ENCODE peak calls at places on chromosome 14, in nine cellular contexts. F, Y, J, X, K, H, O, N and W are unnamed samples. For H3K4me1, the result is how much of the 10 kb centered on the place peaks cover.

GRCh38 chr14:39015360-39015961 is 87.6 kb downstream of the SEC23A start:
- DNase-seq in X (peak), F (no peak), N (no peak), O (no peak), Y (peak), K (no peak), H (peak), J (peak), W (no peak)

GRCh38 chr14:91170504-91171121 is 56.7 kb downstream of the DGLUCY start:
- DNase-seq in Y (no peak), J (peak), N (no peak), K (no peak), H (no peak), F (no peak), X (no peak), O (no peak), W (no peak)

GRCh38 chr14:81169711-81170103 is 51.1 kb downstream of the GTF2A1 start:
- DNase-seq in Y (no peak), X (no peak), H (no peak), O (peak), N (peak), J (peak), F (peak), K (no peak), W (peak)

GRCh38 chr14:97177016-97177415 is 379.8 kb downstream of the VRK1 start:
- DNase-seq in O (no peak), Y (peak), X (peak), N (no peak), K (peak), J (no peak), F (no peak), H (peak), W (no peak)

GRCh38 chr14:57247283-57247682 is 21.4 kb downstream of the EXOC5 start:
- DNase-seq in Y (no peak), F (no peak), J (no peak), H (no peak), K (no peak), O (no peak), N (no peak), X (no peak), W (peak)

GRCh38 chr14:100698719-100699448 is 27.8 kb upstream of the DLK1 start:
- DNase-seq in X (no peak), O (no peak), N (no peak), F (no peak), J (no peak), K (no peak), H (no peak), Y (no peak), W (no peak)

GRCh38 chr14:80188571-80188970 is 22.7 kb downstream of the DIO2 start:
- DNase-seq in N (no peak), J (no peak), O (no peak), Y (no peak), K (no peak), H (no peak), X (no peak), F (no peak), W (no peak)

GRCh38 chr14:61678966-61679365 is 16.3 kb upstream of the HIF1A start:
- DNase-seq in F (no peak), K (no peak), X (no peak), H (no peak), Y (no peak), J (no peak), N (no peak), O (no peak), W (no peak)

GRCh38 chr14:44135972-44136371 is 371.1 kb downstream of the FSCB start:
- DNase-seq in J (no peak), Y (no peak), K (no peak), H (no peak), O (no peak), X (no peak), N (no peak), F (no peak), W (no peak)

GRCh38 chr14:63178912-63179311 is 25.3 kb upstream of the RHOJ start:
- DNase-seq in K (no peak), X (no peak), H (no peak), J (peak), F (no peak), O (no peak), Y (no peak), N (peak), W (no peak)

GRCh38 chr14:69879175-69880047 is at the start of gene SMOC1:
- DNase-seq in N (no peak), J (peak), Y (no peak), F (no peak), H (no peak), K (no peak), O (peak), X (peak), W (no peak)

GRCh38 chr14:49970474-49971147 is 77.7 kb downstream of the ARF6 start:
- DNase-seq in O (no peak), N (no peak), H (no peak), X (no peak), F (no peak), J (peak), K (no peak), Y (no peak), W (no peak)

GRCh38 chr14:65879218-65880009 is 466.9 kb downstream of the FUT8 start:
- DNase-seq in F (no peak), K (no peak), X (peak), Y (no peak), H (peak), N (peak), J (peak), O (no peak), W (no peak)

GRCh38 chr14:101394374-101394773 is 166.9 kb upstream of the DIO3 start:
- DNase-seq in F (no peak), X (no peak), Y (no peak), K (no peak), H (no peak), O (no peak), N (no peak), J (no peak), W (no peak)

GRCh38 chr14:81447018-81447770 is 47.1 kb upstream of the STON2 start:
- DNase-seq in X (no peak), K (no peak), F (no peak), H (no peak), O (no peak), Y (no peak), N (no peak), J (no peak), W (no peak)

GRCh38 chr14:90569606-90570462 is 173.0 kb downstream of the CALM1 start:
- DNase-seq in Y (no peak), N (no peak), H (no peak), F (no peak), X (no peak), O (peak), J (no peak), K (no peak), W (no peak)

GRCh38 chr14:58535084-58535483 is 102.7 kb upstream of the DACT1 start:
- DNase-seq in J (peak), N (no peak), O (no peak), Y (no peak), F (no peak), K (no peak), H (no peak), X (no peak), W (peak)

GRCh38 chr14:94827711-94828505 is 58.0 kb upstream of the GSC start:
- DNase-seq in H (no peak), O (no peak), J (no peak), F (no peak), K (no peak), X (no peak), N (no peak), Y (no peak), W (no peak)

GRCh38 chr14:68978550-68978911 is 571 bp downstream of the ACTN1 start:
- DNase-seq in F (peak), K (no peak), O (peak), H (no peak), X (no peak), N (peak), Y (peak), J (no peak), W (no peak)

GRCh38 chr14:98960617-98961013 is 311.4 kb downstream of the BCL11B start:
- DNase-seq in F (no peak), J (no peak), N (no peak), H (no peak), O (no peak), K (no peak), X (no peak), Y (no peak), W (no peak)

GRCh38 chr14:77979666-77980351 is 179.9 kb downstream of the ADCK1 start:
- DNase-seq in O (no peak), Y (no peak), K (no peak), N (no peak), H (no peak), X (peak), F (no peak), J (no peak), W (peak)

GRCh38 chr14:53943751-53944083 is 12.9 kb downstream of the BMP4 start:
- DNase-seq in F (no peak), K (no peak), O (no peak), X (no peak), J (no peak), Y (no peak), N (no peak), H (no peak), W (no peak)

GRCh38 chr14:57209561-57209960 is 59.1 kb downstream of the EXOC5 start:
- DNase-seq in N (no peak), Y (no peak), O (no peak), J (peak), F (no peak), X (peak), K (no peak), H (no peak), W (no peak)

GRCh38 chr14:69313176-69313575 is 53.2 kb downstream of the GALNT16 start:
- DNase-seq in J (no peak), O (peak), Y (no peak), K (no peak), H (no peak), N (no peak), F (no peak), X (no peak), W (no peak)

GRCh38 chr14:52155656-52156213 is 86.9 kb upstream of the NID2 start:
- DNase-seq in H (no peak), X (no peak), Y (no peak), F (no peak), O (no peak), N (no peak), J (no peak), K (no peak), W (no peak)

GRCh38 chr14:101813833-101814232 is 52.3 kb downstream of the PPP2R5C start:
- DNase-seq in H (no peak), X (no peak), N (no peak), Y (no peak), J (no peak), K (no peak), F (no peak), O (no peak), W (no peak)

GRCh38 chr14:95062946-95063345 is 94.4 kb downstream of the DICER1 start:
- DNase-seq in Y (no peak), N (no peak), J (no peak), O (no peak), H (no peak), F (no peak), X (no peak), K (no peak), W (no peak)

GRCh38 chr14:91385227-91385626 is 32.4 kb downstream of the CCDC88C start:
- DNase-seq in H (no peak), K (no peak), X (no peak), F (no peak), N (no peak), O (no peak), J (no peak), Y (no peak), W (no peak)

GRCh38 chr14:44846232-44846824 is 115.4 kb downstream of the KLHL28 start:
- DNase-seq in K (no peak), J (peak), F (no peak), N (no peak), X (peak), Y (peak), H (peak), O (no peak), W (peak)

DNA sequence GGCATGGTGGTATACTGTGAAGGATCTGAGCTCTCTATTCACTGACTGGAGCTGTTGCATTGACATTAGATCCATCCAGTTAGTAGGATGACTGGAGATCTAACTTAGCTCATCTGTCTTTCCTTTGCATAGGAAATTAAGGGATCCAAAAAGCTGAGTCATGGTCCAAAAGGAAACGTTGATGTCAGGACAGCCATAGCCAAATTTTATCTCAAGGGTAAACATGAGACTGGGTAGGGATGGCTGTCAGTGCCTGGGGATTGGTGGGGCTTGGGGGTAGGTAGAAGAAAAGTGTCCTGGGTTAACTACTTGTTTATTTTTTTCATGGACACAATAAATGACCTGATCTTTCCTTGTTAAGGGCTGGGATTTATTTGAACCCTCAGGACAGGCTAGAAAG is 4.6 kb downstream of the FAM177A1 start:
- DNase-seq in J (peak), F (no peak), O (no peak), Y (no peak), H (no peak), N (no peak), X (peak), K (no peak), W (peak)
- H3K27ac ChIP-seq in J (peak), F (peak), O (no peak), Y (no peak), H (no peak), N (no peak), X (peak), K (no peak), W (no peak)

DNA sequence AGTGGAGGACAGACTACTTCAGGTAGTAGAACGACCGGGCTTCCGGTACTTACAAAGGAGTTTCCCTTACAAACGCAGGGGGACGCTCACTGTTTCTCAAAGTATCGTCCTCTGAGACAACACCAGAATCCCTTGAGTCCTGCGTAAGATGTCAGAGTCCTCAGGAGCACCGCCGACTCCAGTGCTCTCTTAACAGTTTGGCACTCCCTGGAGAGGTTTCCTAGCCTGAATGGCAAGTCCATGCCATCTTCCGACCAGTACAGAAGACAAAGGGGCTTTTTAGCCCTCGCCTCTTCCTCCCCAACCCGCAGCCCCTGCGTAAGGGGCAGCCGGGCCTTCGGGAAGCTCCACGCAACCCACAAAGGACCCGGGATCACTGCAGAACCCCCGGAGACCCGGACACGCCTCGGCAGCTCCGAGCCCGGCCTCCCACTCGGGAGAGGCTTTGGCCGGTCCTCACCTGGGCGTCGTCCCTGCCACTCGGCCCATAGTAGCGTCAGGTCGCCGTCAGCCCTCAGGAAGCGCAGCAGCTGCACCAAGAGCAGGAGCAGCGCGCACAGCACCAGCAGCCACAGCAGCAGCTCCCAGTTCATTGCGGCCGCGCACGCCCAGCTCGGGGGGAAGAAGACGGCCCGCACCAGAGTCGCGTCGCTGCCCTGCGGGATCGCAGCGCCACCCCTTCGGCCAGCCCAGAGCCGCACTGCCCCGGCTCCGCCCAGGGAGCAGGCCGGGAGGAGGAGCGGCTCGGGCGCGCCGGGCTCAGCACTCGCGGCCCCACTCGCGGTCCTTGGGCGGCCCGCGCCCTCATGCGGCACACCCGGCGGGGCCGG is at the start of gene DHRS7:
- DNase-seq in F (peak), H (peak), K (peak), X (peak), J (peak), O (peak), Y (peak), N (peak), W (peak)
- H3K4me1 ChIP-seq in F (under half), H (under half), K (under half), X (under half), J (under half), O (under half), Y (half or more), N (under half), W (under half)

GRCh38 chr14:93047661-93048060 is 68.1 kb downstream of the ITPK1 start:
- DNase-seq in Y (no peak), O (no peak), J (no peak), X (no peak), K (no peak), H (no peak), F (no peak), N (no peak), W (no peak)
- H3K27ac ChIP-seq in Y (no peak), O (no peak), J (no peak), X (peak), K (no peak), H (no peak), F (no peak), N (peak), W (no peak)

DNA sequence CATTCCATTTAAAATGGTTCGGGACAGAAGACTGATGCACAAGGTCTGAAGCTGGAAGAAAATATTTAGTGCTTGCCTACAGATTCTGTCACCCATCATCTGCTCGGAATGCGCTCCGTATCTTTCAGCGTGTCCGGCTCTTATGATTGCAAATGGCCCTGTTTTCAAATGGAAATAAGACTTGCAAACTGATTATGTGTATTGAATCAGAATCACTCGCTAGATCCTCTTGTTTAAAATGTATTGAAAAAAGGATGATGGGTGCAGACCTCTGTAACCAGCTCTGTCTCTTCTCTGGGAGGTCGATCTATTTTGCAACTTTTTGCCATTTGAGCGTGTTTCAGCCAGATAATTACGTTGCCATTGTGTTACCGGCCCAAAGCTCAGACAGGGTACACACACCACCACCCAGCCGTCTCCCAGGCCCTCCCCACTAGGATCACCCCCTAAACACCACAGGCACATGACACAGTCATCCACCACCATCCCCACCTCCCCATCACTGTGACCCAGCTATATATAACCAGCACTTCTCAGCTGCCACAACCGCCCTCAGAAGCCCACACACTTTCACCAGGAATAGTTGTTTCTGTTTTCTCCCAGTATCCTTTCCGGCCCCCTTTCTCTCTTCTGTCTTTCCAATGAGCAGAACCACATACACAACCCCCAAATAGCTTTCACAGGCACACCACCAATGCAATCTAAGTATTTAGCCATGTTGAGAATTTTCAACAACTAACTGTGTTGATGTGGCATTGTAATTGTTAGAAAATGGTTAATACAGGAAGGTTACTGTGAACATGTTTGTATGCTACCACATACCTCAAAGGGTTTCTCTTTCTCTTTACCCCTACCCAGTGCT is 10.7 kb downstream of the NKX2-1 start:
- DNase-seq in F (no peak), J (no peak), Y (no peak), X (no peak), O (no peak), K (no peak), H (no peak), N (no peak), W (no peak)
- H3K4me1 ChIP-seq in F (under half), J (under half), Y (under half), X (under half), O (under half), K (under half), H (under half), N (under half), W (under half)

DNA sequence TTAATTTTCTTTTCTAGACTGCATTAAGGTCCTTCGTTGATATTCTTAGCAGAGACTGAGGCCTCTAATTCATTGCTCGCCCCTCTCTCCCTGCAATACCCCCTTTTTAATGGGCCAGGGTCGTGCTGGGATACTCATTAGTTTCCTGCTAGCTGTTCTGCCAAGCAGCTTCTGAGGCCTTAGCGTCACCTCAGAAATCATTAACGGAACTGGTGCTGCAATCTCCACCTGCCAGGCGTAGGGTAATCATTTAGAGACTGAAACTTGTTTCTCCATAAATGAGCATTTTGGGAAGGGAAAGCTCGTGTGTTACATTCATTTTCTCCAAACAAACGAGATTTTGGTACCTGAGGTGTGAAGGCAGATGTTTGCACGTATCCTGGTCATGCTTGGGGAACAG is 1054.6 kb downstream of the GALC start:
- DNase-seq in K (no peak), F (no peak), Y (no peak), J (no peak), X (no peak), N (no peak), O (no peak), H (no peak), W (no peak)
- H3K27ac ChIP-seq in K (no peak), F (no peak), Y (no peak), J (no peak), X (no peak), N (no peak), O (no peak), H (no peak), W (no peak)

DNA sequence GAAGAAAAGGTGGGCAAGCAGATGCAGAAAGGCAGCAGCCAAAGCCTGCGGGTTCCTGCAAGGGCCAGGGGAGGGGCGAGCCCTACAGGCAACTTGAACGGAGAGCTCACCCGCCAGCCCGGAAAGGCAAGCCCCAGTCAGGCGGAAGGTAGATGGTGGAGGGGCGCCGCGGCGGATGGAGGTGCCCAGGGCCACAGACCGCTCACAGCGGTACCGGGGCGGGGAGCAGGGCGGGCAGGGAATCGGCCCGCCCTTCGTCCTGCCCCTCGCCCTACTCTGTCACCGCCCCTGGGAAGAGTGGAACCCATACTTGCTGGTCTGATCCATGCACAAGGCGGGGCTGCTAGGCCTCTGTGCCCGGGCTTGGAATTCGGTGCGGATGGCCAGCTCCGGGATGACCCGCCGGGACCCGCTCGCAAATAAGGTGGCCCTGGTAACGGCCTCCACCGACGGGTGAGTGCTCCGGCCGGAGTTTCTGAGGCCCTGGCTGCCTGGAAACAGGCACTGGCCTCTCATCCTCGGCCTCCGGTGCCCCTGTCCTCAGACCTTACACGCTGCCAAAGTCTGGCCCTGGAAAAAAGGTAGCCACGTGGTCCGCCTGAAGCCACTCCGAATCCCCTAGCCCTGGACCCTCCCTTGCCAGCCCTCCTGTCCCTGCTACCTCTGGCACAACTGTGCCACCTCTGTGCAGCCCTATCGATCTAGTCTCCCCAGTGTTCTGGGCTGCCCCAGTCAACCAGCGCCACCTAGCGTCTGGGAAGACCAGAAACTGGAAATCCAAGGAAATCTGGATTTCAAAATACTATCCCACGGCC is at the start of gene DHRS4:
- DNase-seq in F (peak), H (peak), N (peak), Y (peak), K (peak), X (peak), J (peak), O (peak), W (peak)
- H3K4me1 ChIP-seq in F (under half), H (under half), N (under half), Y (under half), K (under half), X (under half), J (under half), O (under half), W (under half)